ENCODE peak calls at places on chromosomes 16 and 17, in eight cellular contexts. One of them, this sample, is unnamed.

GRCh38 chr17:79752175-79752574 is 21.4 kb downstream of the ENPP7 start:
- DNase-seq in colonic mucosa: no peak
- DNase-seq in small intestine: no peak
- DNase-seq in OCI-LY7: no peak
- DNase-seq in activated CD8-positive, alpha-beta memory T cell treated with anti-CD3 and anti-CD28 coated beads for 24 hours: no peak
- DNase-seq in RWPE1: no peak
- DNase-seq in EH: no peak
- DNase-seq in GOT3: no peak
- DNase-seq in this sample: no peak

GRCh38 chr16:2008631-2009301 is 855 bp downstream of the ZNF598 start:
- DNase-seq in colonic mucosa: peak
- DNase-seq in small intestine: peak
- DNase-seq in OCI-LY7: peak
- DNase-seq in activated CD8-positive, alpha-beta memory T cell treated with anti-CD3 and anti-CD28 coated beads for 24 hours: peak
- DNase-seq in RWPE1: no peak
- DNase-seq in EH: peak
- DNase-seq in GOT3: no peak
- DNase-seq in this sample: no peak

GRCh38 chr17:79970576-79971068 is 65.0 kb downstream of the TBC1D16 start:
- DNase-seq in colonic mucosa: peak
- DNase-seq in small intestine: no peak
- DNase-seq in OCI-LY7: peak
- DNase-seq in activated CD8-positive, alpha-beta memory T cell treated with anti-CD3 and anti-CD28 coated beads for 24 hours: no peak
- DNase-seq in RWPE1: no peak
- DNase-seq in EH: peak
- DNase-seq in GOT3: no peak
- DNase-seq in this sample: no peak

GRCh38 chr16:70724146-70725023 is 38.5 kb upstream of the MTSS2 start:
- DNase-seq in colonic mucosa: no peak
- DNase-seq in small intestine: no peak
- DNase-seq in OCI-LY7: no peak
- DNase-seq in activated CD8-positive, alpha-beta memory T cell treated with anti-CD3 and anti-CD28 coated beads for 24 hours: no peak
- DNase-seq in RWPE1: no peak
- DNase-seq in EH: no peak
- DNase-seq in GOT3: no peak
- DNase-seq in this sample: no peak

GRCh38 chr16:58026139-58026704 is 668 bp downstream of the MMP15 start:
- DNase-seq in colonic mucosa: peak
- DNase-seq in small intestine: peak
- DNase-seq in OCI-LY7: no peak
- DNase-seq in activated CD8-positive, alpha-beta memory T cell treated with anti-CD3 and anti-CD28 coated beads for 24 hours: peak
- DNase-seq in RWPE1: peak
- DNase-seq in EH: peak
- DNase-seq in GOT3: no peak
- DNase-seq in this sample: no peak

GRCh38 chr16:4800290-4801041 is 2.0 kb downstream of the ROGDI start:
- DNase-seq in colonic mucosa: peak
- DNase-seq in small intestine: peak
- DNase-seq in OCI-LY7: no peak
- DNase-seq in activated CD8-positive, alpha-beta memory T cell treated with anti-CD3 and anti-CD28 coated beads for 24 hours: no peak
- DNase-seq in RWPE1: peak
- DNase-seq in EH: no peak
- DNase-seq in GOT3: no peak
- DNase-seq in this sample: no peak

GRCh38 chr17:68365469-68365868 is 74.2 kb downstream of the ARSG start:
- DNase-seq in colonic mucosa: no peak
- DNase-seq in small intestine: no peak
- DNase-seq in OCI-LY7: no peak
- DNase-seq in activated CD8-positive, alpha-beta memory T cell treated with anti-CD3 and anti-CD28 coated beads for 24 hours: no peak
- DNase-seq in RWPE1: no peak
- DNase-seq in EH: no peak
- DNase-seq in GOT3: no peak
- DNase-seq in this sample: no peak

GRCh38 chr16:21175397-21175796 is 16.9 kb downstream of the LDAF1 start:
- DNase-seq in colonic mucosa: peak
- DNase-seq in small intestine: no peak
- DNase-seq in OCI-LY7: no peak
- DNase-seq in activated CD8-positive, alpha-beta memory T cell treated with anti-CD3 and anti-CD28 coated beads for 24 hours: no peak
- DNase-seq in RWPE1: no peak
- DNase-seq in EH: no peak
- DNase-seq in GOT3: no peak
- DNase-seq in this sample: no peak

GRCh38 chr16:21226749-21227148 is 6.8 kb upstream of the ANKS4B start:
- DNase-seq in colonic mucosa: no peak
- DNase-seq in small intestine: no peak
- DNase-seq in OCI-LY7: no peak
- DNase-seq in activated CD8-positive, alpha-beta memory T cell treated with anti-CD3 and anti-CD28 coated beads for 24 hours: no peak
- DNase-seq in RWPE1: no peak
- DNase-seq in EH: no peak
- DNase-seq in GOT3: no peak
- DNase-seq in this sample: no peak

GRCh38 chr17:17062866-17063265 is 20.6 kb downstream of the MPRIP start:
- DNase-seq in colonic mucosa: no peak
- DNase-seq in small intestine: peak
- DNase-seq in OCI-LY7: no peak
- DNase-seq in activated CD8-positive, alpha-beta memory T cell treated with anti-CD3 and anti-CD28 coated beads for 24 hours: no peak
- DNase-seq in RWPE1: no peak
- DNase-seq in EH: no peak
- DNase-seq in GOT3: no peak
- DNase-seq in this sample: no peak

GRCh38 chr16:47643610-47644009 is 182.5 kb downstream of the PHKB start:
- DNase-seq in colonic mucosa: no peak
- DNase-seq in small intestine: no peak
- DNase-seq in OCI-LY7: no peak
- DNase-seq in activated CD8-positive, alpha-beta memory T cell treated with anti-CD3 and anti-CD28 coated beads for 24 hours: no peak
- DNase-seq in RWPE1: no peak
- DNase-seq in EH: peak
- DNase-seq in GOT3: no peak
- DNase-seq in this sample: no peak

GRCh38 chr16:57867000-57867561 is 64.8 kb upstream of the KIFC3 start:
- DNase-seq in colonic mucosa: no peak
- DNase-seq in small intestine: no peak
- DNase-seq in OCI-LY7: no peak
- DNase-seq in activated CD8-positive, alpha-beta memory T cell treated with anti-CD3 and anti-CD28 coated beads for 24 hours: no peak
- DNase-seq in RWPE1: no peak
- DNase-seq in EH: peak
- DNase-seq in GOT3: no peak
- DNase-seq in this sample: peak

GRCh38 chr17:72362466-72363335 is 241.9 kb downstream of the SOX9 start:
- DNase-seq in colonic mucosa: no peak
- DNase-seq in small intestine: no peak
- DNase-seq in OCI-LY7: no peak
- DNase-seq in activated CD8-positive, alpha-beta memory T cell treated with anti-CD3 and anti-CD28 coated beads for 24 hours: no peak
- DNase-seq in RWPE1: peak
- DNase-seq in EH: peak
- DNase-seq in GOT3: peak
- DNase-seq in this sample: no peak

GRCh38 chr17:42090964-42091790 is 7.1 kb downstream of the ZNF385C start:
- DNase-seq in colonic mucosa: no peak
- DNase-seq in small intestine: no peak
- DNase-seq in OCI-LY7: no peak
- DNase-seq in activated CD8-positive, alpha-beta memory T cell treated with anti-CD3 and anti-CD28 coated beads for 24 hours: no peak
- DNase-seq in RWPE1: no peak
- DNase-seq in EH: no peak
- DNase-seq in GOT3: no peak
- DNase-seq in this sample: no peak